ENCODE peak calls at places on chromosome 20, in seven cellular contexts. O, H, F, B, I, Q and D are unnamed samples.
A peak's percentile ranks its signal among the peaks of the same experiment; 100 is the strongest.

GRCh38 chr20:61192254-61192950 is 59.7 kb upstream of the CDH4 start:
- DNase-seq in H (no peak), I (no peak), B (no peak), O (no peak), F (no peak), Q (no peak), D (no peak)

GRCh38 chr20:3706774-3707507 is 5.5 kb downstream of the SIGLEC1 start:
- DNase-seq in Q (peak; percentile 65), B (no peak), I (peak; percentile 82), H (no peak), O (peak; percentile 44), F (peak; percentile 9), D (no peak)

GRCh38 chr20:63336232-63336752 is 24.9 kb downstream of the CHRNA4 start:
- DNase-seq in B (no peak), O (no peak), Q (no peak), I (no peak), F (no peak), H (no peak), D (no peak)

GRCh38 chr20:34604980-34605788 is 46.7 kb downstream of the MAP1LC3A start:
- DNase-seq in H (no peak), I (peak; percentile 57), F (no peak), O (no peak), Q (no peak), B (no peak), D (no peak)

GRCh38 chr20:32678948-32679347 is 5.2 kb upstream of the C20orf203 start:
- DNase-seq in Q (no peak), I (peak; percentile 83), H (no peak), B (no peak), F (no peak), O (no peak), D (no peak)

GRCh38 chr20:47493175-47493953 is 8.3 kb upstream of the NCOA3 start:
- DNase-seq in F (peak; percentile 86), H (peak; percentile 62), O (peak; percentile 89), Q (peak; percentile 83), I (peak; percentile 77), B (no peak), D (no peak)

GRCh38 chr20:41045680-41046079 is 17.1 kb downstream of the TOP1 start:
- DNase-seq in I (no peak), O (no peak), B (no peak), H (no peak), Q (no peak), F (no peak), D (no peak)

GRCh38 chr20:57440678-57441509 is 49.7 kb downstream of the RBM38 start:
- DNase-seq in I (peak; percentile 91), O (no peak), B (no peak), Q (peak; percentile 86), H (no peak), F (peak; percentile 42), D (no peak)